ENCODE peak calls at places on chromosomes 13 and 19, in four cellular contexts. A, B, S and W are unnamed samples.
A peak's percentile ranks its signal among the peaks of the same experiment; 100 is the strongest.

GRCh38 chr19:29831041-29831548 is 19.3 kb downstream of the CCNE1 start:
- DNase-seq in A (no peak), B (no peak), S (peak; percentile 76), W (peak; percentile 22)

GRCh38 chr13:42048323-42048624 is 174 bp upstream of the DGKH start:
- DNase-seq in A (no peak), B (no peak), S (no peak), W (peak; percentile 38)

GRCh38 chr13:102555914-102556553 is 40.8 kb upstream of the TPP2 start:
- DNase-seq in A (peak; percentile 6), B (no peak), S (peak; percentile 28), W (peak; percentile 75)

GRCh38 chr13:27362064-27362751 is 62.2 kb upstream of the GTF3A start:
- DNase-seq in A (peak; percentile 12), B (peak; percentile 80), S (peak; percentile 72), W (peak; percentile 79)

GRCh38 chr13:99484405-99484981 is 16.8 kb upstream of the TM9SF2 start:
- DNase-seq in A (peak; percentile 81), B (no peak), S (no peak), W (peak; percentile 77)

GRCh38 chr19:18049390-18049789 is 37.3 kb downstream of the IL12RB1 start:
- DNase-seq in A (peak; percentile 16), B (peak; percentile 32), S (no peak), W (no peak)

GRCh38 chr19:5837768-5838364 is 1.6 kb downstream of the FUT6 start:
- DNase-seq in A (no peak), B (no peak), S (no peak), W (no peak)

GRCh38 chr13:40665061-40665753 is 1.2 kb downstream of the FOXO1 start:
- DNase-seq in A (no peak), B (peak; percentile 40), S (no peak), W (peak; percentile 33)

GRCh38 chr19:1125601-1126533 is 22.1 kb downstream of the GPX4 start:
- DNase-seq in A (no peak), B (no peak), S (peak; percentile 89), W (peak; percentile 84)

GRCh38 chr19:46296722-46297431 is at the start of gene HIF3A:
- DNase-seq in A (no peak), B (no peak), S (no peak), W (no peak)

GRCh38 chr19:19554074-19555023 is 16.3 kb downstream of the CILP2 start:
- DNase-seq in A (no peak), B (peak; percentile 62), S (no peak), W (peak; percentile 66)

GRCh38 chr13:66853559-66853958 is 376.6 kb downstream of the PCDH9 start:
- DNase-seq in A (no peak), B (no peak), S (no peak), W (peak; percentile 29)

GRCh38 chr13:26656919-26657318 is 99.4 kb downstream of the WASF3 start:
- DNase-seq in A (peak; percentile 18), B (no peak), S (no peak), W (peak; percentile 26)

GRCh38 chr19:5181331-5181730 is 159.3 kb downstream of the PTPRS start:
- DNase-seq in A (no peak), B (no peak), S (no peak), W (no peak)

GRCh38 chr19:53485046-53486004 is 17.8 kb downstream of the ZNF813 start:
- DNase-seq in A (no peak), B (no peak), S (no peak), W (no peak)

GRCh38 chr13:26810095-26810494 is 49.5 kb upstream of the GPR12 start:
- DNase-seq in A (no peak), B (no peak), S (no peak), W (no peak)

GRCh38 chr19:5154129-5154798 is 185.4 kb downstream of the KDM4B start:
- DNase-seq in A (no peak), B (peak; percentile 57), S (no peak), W (peak; percentile 50)

GRCh38 chr13:22866221-22866620 is 314.6 kb upstream of the SGCG start:
- DNase-seq in A (no peak), B (no peak), S (no peak), W (no peak)

GRCh38 chr13:50292082-50292481 is 276.8 kb downstream of the KCNRG start:
- DNase-seq in A (no peak), B (no peak), S (no peak), W (no peak)